ENCODE peak calls at places on chromosomes 11 and 22, in five cellular contexts. One of them, this sample, is unnamed. For H3K4me1 and H3K9me3, the result is how much of the 10 kb centered on the place peaks cover.

GRCh38 chr11:112388496-112388895 is 127.8 kb upstream of the PLET1 start:
- DNase-seq in cardiac muscle cell: no peak
- DNase-seq in psoas muscle: no peak
- DNase-seq in trophoblast cell: no peak
- DNase-seq in mesenchymal stem cell: no peak
- DNase-seq in this sample: no peak

GRCh38 chr11:116207349-116207748 is 565.4 kb downstream of the BUD13 start:
- DNase-seq in mesenchymal stem cell: no peak
- DNase-seq in psoas muscle: no peak
- DNase-seq in cardiac muscle cell: no peak
- DNase-seq in trophoblast cell: no peak
- DNase-seq in this sample: no peak

GRCh38 chr11:123437236-123437979 is 7.3 kb downstream of the GRAMD1B start:
- DNase-seq in psoas muscle: no peak
- DNase-seq in mesenchymal stem cell: no peak
- DNase-seq in trophoblast cell: no peak
- DNase-seq in cardiac muscle cell: no peak
- DNase-seq in this sample: no peak

GRCh38 chr22:21896951-21897513 is 29.6 kb upstream of the MAPK1 start:
- DNase-seq in mesenchymal stem cell: no peak
- DNase-seq in cardiac muscle cell: no peak
- DNase-seq in psoas muscle: peak
- DNase-seq in trophoblast cell: no peak
- DNase-seq in this sample: no peak

GRCh38 chr11:43072096-43072495 is 239.7 kb upstream of the API5 start:
- DNase-seq in psoas muscle: no peak
- DNase-seq in trophoblast cell: no peak
- DNase-seq in mesenchymal stem cell: no peak
- DNase-seq in cardiac muscle cell: no peak
- DNase-seq in this sample: no peak

GRCh38 chr11:117376517-117376916 is 48.9 kb downstream of the CEP164 start:
- DNase-seq in cardiac muscle cell: no peak
- DNase-seq in mesenchymal stem cell: no peak
- DNase-seq in trophoblast cell: no peak
- DNase-seq in psoas muscle: no peak
- DNase-seq in this sample: no peak

GRCh38 chr11:14454861-14455632 is 44.6 kb downstream of the COPB1 start:
- DNase-seq in mesenchymal stem cell: peak
- DNase-seq in cardiac muscle cell: peak
- DNase-seq in psoas muscle: no peak
- DNase-seq in trophoblast cell: no peak
- DNase-seq in this sample: no peak

GRCh38 chr11:14969922-14970323 is 2.2 kb downstream of the CALCA start:
- DNase-seq in trophoblast cell: peak
- DNase-seq in psoas muscle: no peak
- DNase-seq in mesenchymal stem cell: peak
- DNase-seq in cardiac muscle cell: peak
- DNase-seq in this sample: peak

GRCh38 chr11:10041803-10042202 is 252.2 kb downstream of the SBF2 start:
- DNase-seq in cardiac muscle cell: peak
- DNase-seq in mesenchymal stem cell: no peak
- DNase-seq in psoas muscle: no peak
- DNase-seq in trophoblast cell: no peak
- DNase-seq in this sample: no peak

GRCh38 chr22:35587447-35587870 is 29.7 kb downstream of the MB start:
- DNase-seq in trophoblast cell: no peak
- DNase-seq in cardiac muscle cell: no peak
- DNase-seq in mesenchymal stem cell: no peak
- DNase-seq in psoas muscle: peak
- DNase-seq in this sample: peak

GRCh38 chr11:3723014-3723708 is 52.0 kb upstream of the CHRNA10 start:
- DNase-seq in mesenchymal stem cell: peak
- DNase-seq in psoas muscle: no peak
- DNase-seq in cardiac muscle cell: peak
- DNase-seq in trophoblast cell: peak
- DNase-seq in this sample: no peak

GRCh38 chr11:118911880-118912741 is 13.6 kb downstream of the BCL9L start:
- DNase-seq in psoas muscle: peak
- DNase-seq in cardiac muscle cell: peak
- DNase-seq in mesenchymal stem cell: peak
- DNase-seq in trophoblast cell: peak
- DNase-seq in this sample: peak

GRCh38 chr11:108466405-108466804 is 924 bp downstream of the C11orf65 start:
- DNase-seq in mesenchymal stem cell: no peak
- DNase-seq in trophoblast cell: no peak
- DNase-seq in psoas muscle: no peak
- DNase-seq in cardiac muscle cell: no peak
- DNase-seq in this sample: no peak

GRCh38 chr11:44509291-44509690 is 56.2 kb upstream of the CD82 start:
- DNase-seq in trophoblast cell: no peak
- DNase-seq in mesenchymal stem cell: no peak
- DNase-seq in cardiac muscle cell: no peak
- DNase-seq in psoas muscle: no peak
- DNase-seq in this sample: no peak

GRCh38 chr11:2940166-2940929 is 11.1 kb upstream of the PHLDA2 start:
- DNase-seq in mesenchymal stem cell: peak
- DNase-seq in trophoblast cell: no peak
- DNase-seq in cardiac muscle cell: peak
- DNase-seq in psoas muscle: peak
- DNase-seq in this sample: peak

GRCh38 chr11:118820412-118821357 is 29.7 kb upstream of the DDX6 start:
- DNase-seq in psoas muscle: peak
- DNase-seq in cardiac muscle cell: no peak
- DNase-seq in trophoblast cell: no peak
- DNase-seq in mesenchymal stem cell: no peak
- DNase-seq in this sample: peak

GRCh38 chr22:42991010-42991651 is 23.8 kb downstream of the PACSIN2 start:
- DNase-seq in cardiac muscle cell: peak
- DNase-seq in trophoblast cell: peak
- DNase-seq in psoas muscle: no peak
- DNase-seq in mesenchymal stem cell: peak
- DNase-seq in this sample: no peak
- H3K4me3 ChIP-seq in cardiac muscle cell: no peak
- H3K4me3 ChIP-seq in trophoblast cell: no peak
- H3K4me3 ChIP-seq in psoas muscle: no peak
- H3K4me3 ChIP-seq in mesenchymal stem cell: no peak
- H3K4me3 ChIP-seq in this sample: no peak

DNA sequence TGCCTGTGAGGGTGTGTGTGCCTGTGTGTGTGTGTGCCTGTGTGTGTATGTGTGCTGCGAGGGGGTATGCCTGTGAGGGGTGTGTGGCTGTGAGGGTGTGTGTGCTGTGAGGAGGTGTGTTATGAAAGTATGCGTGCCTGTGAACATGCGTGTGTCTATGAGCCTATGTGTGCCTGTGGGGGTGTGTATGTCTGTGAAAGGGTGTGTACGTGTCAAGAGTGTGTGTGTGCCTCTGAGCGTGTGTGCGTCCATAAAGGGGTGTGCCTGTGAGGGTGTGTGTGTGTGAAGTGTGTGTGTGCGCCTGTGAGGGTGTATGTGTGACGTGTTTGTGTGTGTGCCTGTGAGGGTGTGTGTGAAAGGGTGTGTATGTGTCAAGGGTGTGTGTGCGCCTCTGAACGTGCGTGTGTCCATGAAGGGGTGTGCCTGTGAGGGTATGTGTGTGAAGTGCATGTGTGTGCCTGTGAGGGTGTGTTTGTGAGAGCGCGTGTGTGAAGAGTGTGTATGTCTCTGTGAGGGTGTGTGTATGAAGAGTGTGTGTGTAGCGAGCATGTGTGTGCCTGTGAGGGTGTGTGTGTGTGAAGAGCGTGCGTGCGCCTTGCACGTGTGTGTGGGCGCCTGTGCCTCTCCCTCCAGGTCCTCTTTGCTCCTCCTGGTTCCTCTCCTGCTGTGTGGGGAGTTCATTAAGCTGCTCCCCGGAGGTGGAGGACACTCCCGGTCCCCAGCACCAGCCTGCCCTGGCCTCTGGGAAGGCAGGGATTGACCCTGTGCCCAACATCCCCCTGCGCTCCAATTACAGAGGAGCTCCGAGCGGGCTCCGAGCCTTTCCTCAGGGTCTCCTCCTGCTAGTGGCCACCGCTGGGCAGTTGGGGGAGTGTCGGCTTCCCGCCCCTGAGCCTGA is 53.3 kb downstream of the CACNA1I start:
- DNase-seq in mesenchymal stem cell: no peak
- DNase-seq in psoas muscle: no peak
- DNase-seq in trophoblast cell: no peak
- DNase-seq in cardiac muscle cell: no peak
- DNase-seq in this sample: no peak
- H3K4me1 ChIP-seq in mesenchymal stem cell: under half
- H3K4me1 ChIP-seq in psoas muscle: under half
- H3K4me1 ChIP-seq in trophoblast cell: under half
- H3K4me1 ChIP-seq in cardiac muscle cell: under half
- H3K4me1 ChIP-seq in this sample: under half

DNA sequence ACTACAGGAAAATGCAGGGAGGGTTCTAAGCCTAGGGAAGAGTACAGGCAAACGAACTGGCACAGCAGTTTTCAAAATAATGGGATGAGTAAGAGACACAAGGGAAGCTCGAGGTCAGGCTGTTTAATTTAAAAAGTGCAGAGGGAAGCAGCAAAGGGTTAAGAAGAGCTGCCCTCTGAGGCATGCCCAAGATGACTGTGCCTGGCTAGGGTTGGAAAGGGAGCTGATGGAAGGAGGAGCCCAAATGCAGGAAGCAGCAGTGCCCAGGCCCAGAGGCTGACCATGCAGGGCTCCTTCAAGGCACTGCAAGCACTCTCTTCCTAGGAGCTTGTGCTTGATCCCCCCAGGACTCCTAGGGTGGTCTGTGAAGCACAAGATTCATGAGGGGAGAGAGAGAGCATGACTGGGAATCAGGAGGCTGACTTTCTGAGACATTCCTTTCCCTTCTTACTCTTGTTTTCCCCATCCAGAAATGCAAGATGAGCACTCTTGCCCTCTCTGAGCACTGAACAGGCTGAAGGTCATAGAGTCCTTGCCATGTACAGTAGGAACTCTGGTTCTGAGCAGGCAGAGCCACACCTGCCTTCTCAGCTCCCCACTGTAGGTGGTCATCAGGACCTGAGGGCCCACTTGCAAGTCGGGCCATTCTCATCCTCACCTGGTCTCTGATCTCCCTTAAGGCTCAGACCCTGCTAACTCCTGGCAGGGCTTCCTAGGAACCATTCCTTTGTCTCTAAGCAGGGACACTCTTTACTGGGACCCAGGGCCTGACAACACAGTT is 46.7 kb upstream of the DRD2 start:
- DNase-seq in mesenchymal stem cell: no peak
- DNase-seq in psoas muscle: no peak
- DNase-seq in trophoblast cell: no peak
- DNase-seq in cardiac muscle cell: no peak
- DNase-seq in this sample: no peak
- H3K9me3 ChIP-seq in mesenchymal stem cell: under half
- H3K9me3 ChIP-seq in psoas muscle: under half
- H3K9me3 ChIP-seq in trophoblast cell: under half
- H3K9me3 ChIP-seq in cardiac muscle cell: under half
- H3K9me3 ChIP-seq in this sample: under half

DNA sequence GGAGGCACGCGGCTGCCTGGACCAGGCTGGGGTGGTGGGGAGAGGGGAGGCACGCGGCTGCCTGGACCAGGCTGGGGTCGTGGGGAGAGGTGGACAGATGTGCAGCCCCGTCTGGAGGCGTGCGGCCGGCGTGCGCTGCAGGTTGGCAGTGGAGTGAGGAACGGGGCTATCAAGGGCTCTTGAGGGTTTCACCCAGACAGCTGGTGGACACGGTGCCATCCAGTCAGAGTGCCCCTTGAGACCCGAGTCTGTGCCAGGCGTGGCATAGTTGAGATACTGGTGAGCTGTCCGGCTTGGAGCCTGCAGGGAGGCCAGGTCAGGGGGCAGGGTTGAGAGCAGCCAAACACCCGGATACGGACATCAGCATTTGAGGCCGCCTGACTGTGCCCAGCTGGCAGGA is 1.5 kb upstream of the GRAMD4 start:
- DNase-seq in cardiac muscle cell: no peak
- DNase-seq in mesenchymal stem cell: no peak
- DNase-seq in psoas muscle: peak
- DNase-seq in trophoblast cell: no peak
- DNase-seq in this sample: peak
- H3K4me3 ChIP-seq in cardiac muscle cell: no peak
- H3K4me3 ChIP-seq in mesenchymal stem cell: no peak
- H3K4me3 ChIP-seq in psoas muscle: no peak
- H3K4me3 ChIP-seq in trophoblast cell: no peak
- H3K4me3 ChIP-seq in this sample: no peak

DNA sequence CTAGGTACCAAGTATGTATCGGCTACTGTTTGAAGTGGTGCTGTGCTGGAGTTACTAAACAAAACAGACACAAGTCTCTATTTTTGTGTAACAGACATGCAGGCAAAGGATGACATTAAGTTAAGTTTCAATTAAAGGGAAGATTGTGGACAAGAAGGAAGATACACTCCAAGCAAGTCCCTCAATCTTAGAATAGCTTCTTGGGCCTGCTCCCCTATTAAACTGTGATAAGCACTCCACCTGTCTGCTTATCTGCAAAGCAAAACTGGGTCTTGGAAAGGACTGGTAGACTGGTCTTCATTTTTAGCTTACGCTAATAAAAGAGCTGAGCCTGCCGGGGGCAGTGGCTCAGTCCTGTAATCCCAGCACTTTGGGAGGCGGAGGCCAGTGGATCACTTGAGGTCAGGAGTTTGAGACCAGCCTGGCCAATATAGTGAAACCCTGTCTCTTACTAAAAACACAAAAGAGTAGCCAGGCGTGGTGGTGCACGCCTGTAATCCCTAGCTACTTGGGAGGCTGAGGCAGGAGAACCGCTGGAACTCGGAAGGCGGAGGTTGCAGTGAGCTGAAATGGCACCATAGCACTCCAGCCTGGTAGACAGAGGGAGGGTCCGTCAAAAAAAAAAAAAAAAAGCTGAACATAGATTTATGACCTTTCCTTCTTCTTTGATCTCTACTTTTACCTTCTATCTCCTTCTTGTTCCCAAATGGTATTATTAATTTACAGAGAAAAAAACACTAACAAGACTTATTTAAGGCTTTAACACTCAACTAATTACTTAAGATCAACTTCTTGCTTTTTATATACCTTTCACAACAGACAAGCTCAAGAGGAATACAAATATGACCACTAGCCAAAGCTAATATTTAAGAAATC is 4.1 kb downstream of the DDX17 start:
- DNase-seq in cardiac muscle cell: no peak
- DNase-seq in psoas muscle: no peak
- DNase-seq in trophoblast cell: no peak
- DNase-seq in mesenchymal stem cell: no peak
- DNase-seq in this sample: no peak
- H3K4me1 ChIP-seq in cardiac muscle cell: under half
- H3K4me1 ChIP-seq in psoas muscle: under half
- H3K4me1 ChIP-seq in trophoblast cell: under half
- H3K4me1 ChIP-seq in mesenchymal stem cell: under half
- H3K4me1 ChIP-seq in this sample: under half

DNA sequence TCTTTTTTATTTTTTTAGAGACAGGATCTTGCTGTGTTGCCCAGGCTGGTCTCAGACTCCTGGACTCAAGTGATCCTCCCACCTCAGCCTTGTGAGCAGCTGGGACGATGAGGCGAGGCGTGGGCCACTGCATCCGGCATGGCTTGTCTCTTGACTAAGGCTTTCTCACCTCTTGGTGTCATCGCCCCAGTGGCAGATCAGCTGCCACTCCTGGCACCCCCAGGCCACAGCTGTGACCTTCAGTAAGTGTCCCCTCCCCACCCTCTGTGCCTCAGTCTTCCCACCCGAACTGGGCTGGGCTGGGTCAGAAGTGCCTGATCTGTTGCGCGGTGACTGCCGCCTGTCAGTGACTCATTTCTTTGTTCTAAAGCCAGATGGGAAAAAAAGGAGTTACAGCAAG is 3.6 kb downstream of the SYNGR1 start:
- DNase-seq in psoas muscle: no peak
- DNase-seq in mesenchymal stem cell: no peak
- DNase-seq in trophoblast cell: no peak
- DNase-seq in cardiac muscle cell: no peak
- DNase-seq in this sample: no peak
- H3K9me3 ChIP-seq in psoas muscle: under half
- H3K9me3 ChIP-seq in mesenchymal stem cell: under half
- H3K9me3 ChIP-seq in trophoblast cell: under half
- H3K9me3 ChIP-seq in cardiac muscle cell: under half
- H3K9me3 ChIP-seq in this sample: under half